ENCODE peak calls at places on chromosomes 1 and 21, in six cellular contexts. R is H9, M is heart left ventricle, Q is IMR-90, W is ascending aorta, H is right lobe of liver. A is an unnamed sample.

GRCh38 chr1:153550827-153551512 is 1.9 kb upstream of the S100A3 start:
- DNase-seq in R (peak), M (no peak), Q (no peak), W (no peak), H (no peak), A (peak)

GRCh38 chr1:158333405-158334145 is 2.2 kb upstream of the CD1B start:
- DNase-seq in R (no peak), M (no peak), Q (no peak), W (no peak), H (no peak), A (no peak)

GRCh38 chr1:224509881-224510280 is 75.3 kb upstream of the WDR26 start:
- DNase-seq in R (no peak), M (no peak), Q (peak), W (no peak), H (no peak), A (no peak)

GRCh38 chr1:150066838-150067183 is 765 bp upstream of the VPS45 start:
- DNase-seq in R (peak), M (peak), Q (no peak), W (no peak), H (peak), A (peak)

GRCh38 chr1:12595839-12596821 is 21.9 kb downstream of the DHRS3 start:
- DNase-seq in R (peak), M (peak), Q (peak), W (peak), H (peak), A (peak)

GRCh38 chr1:217660353-217661062 is 29.4 kb downstream of the SPATA17 start:
- DNase-seq in R (no peak), M (no peak), Q (peak), W (no peak), H (no peak), A (no peak)

GRCh38 chr1:204321665-204322064 is 38.1 kb downstream of the PLEKHA6 start:
- DNase-seq in R (no peak), M (no peak), Q (peak), W (no peak), H (no peak), A (no peak)

GRCh38 chr1:26799479-26800133 is 11.9 kb downstream of the PIGV start:
- DNase-seq in R (no peak), M (peak), Q (peak), W (no peak), H (peak), A (no peak)

GRCh38 chr1:7430646-7431045 is 340.4 kb upstream of the VAMP3 start:
- DNase-seq in R (no peak), M (peak), Q (no peak), W (no peak), H (no peak), A (no peak)

GRCh38 chr1:178531897-178532296 is 19.0 kb downstream of the TEX35 start:
- DNase-seq in R (peak), M (no peak), Q (no peak), W (no peak), H (no peak), A (no peak)

GRCh38 chr1:160489513-160490261 is 33.4 kb downstream of the SLAMF6 start:
- DNase-seq in R (no peak), M (no peak), Q (no peak), W (no peak), H (no peak), A (no peak)

GRCh38 chr1:15244813-15245212 is 2.2 kb upstream of the FHAD1 start:
- DNase-seq in R (no peak), M (no peak), Q (no peak), W (no peak), H (no peak), A (no peak)

GRCh38 chr1:168114845-168115244 is 21.9 kb downstream of the GPR161 start:
- DNase-seq in R (no peak), M (no peak), Q (no peak), W (no peak), H (no peak), A (no peak)

GRCh38 chr1:168110896-168111545 is 25.7 kb downstream of the GPR161 start:
- DNase-seq in R (peak), M (no peak), Q (no peak), W (no peak), H (no peak), A (no peak)

GRCh38 chr1:168116327-168116799 is 20.4 kb downstream of the GPR161 start:
- DNase-seq in R (no peak), M (no peak), Q (no peak), W (no peak), H (no peak), A (peak)

DNA sequence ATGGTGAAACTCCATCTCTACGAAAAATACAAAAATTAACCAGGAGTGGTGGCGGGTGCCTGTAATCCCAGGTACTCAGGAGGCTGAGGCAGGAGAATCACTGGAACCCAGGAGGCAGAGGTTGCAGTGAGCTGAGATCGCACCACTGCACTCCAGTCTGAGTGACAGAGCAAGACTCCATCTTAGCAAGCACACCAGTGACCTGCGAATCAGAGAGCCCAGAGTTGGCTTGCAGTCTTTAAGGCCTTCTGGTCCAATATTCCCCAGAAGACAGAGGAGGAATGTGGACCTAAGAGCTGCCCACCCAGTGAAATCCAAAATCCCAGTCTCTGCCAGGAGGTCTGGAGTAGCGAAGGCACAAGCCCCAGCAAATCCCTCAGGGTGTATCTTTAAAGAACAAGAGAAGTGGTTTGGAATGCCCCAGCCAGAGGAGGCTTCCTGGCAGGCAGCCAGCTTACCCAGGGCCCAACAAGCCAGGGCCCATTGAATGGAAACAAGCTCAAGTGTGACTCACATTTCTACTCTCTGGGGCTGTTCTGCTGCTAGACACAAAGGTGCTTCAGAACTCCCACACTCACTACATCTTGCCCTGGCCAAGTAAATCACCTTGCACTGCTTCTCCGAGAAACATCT is 23.9 kb downstream of the GPR161 start:
- DNase-seq in R (no peak), M (no peak), Q (peak), W (no peak), H (no peak), A (no peak)
- H3K27ac ChIP-seq in R (no peak), M (no peak), Q (no peak), W (peak), H (no peak), A (no peak)

GRCh38 chr21:33229776-33230517 is at the start of gene IFNAR2:
- DNase-seq in R (peak), M (peak), Q (peak), W (no peak), H (peak), A (peak)

GRCh38 chr21:33229099-33229775 is 501 bp upstream of the IFNAR2 start:
- DNase-seq in R (no peak), M (no peak), Q (no peak), W (no peak), H (no peak), A (no peak)

GRCh38 chr21:33232640-33233039 is 2.9 kb downstream of the IFNAR2 start:
- DNase-seq in R (no peak), M (no peak), Q (no peak), W (no peak), H (no peak), A (no peak)

GRCh38 chr21:33231526-33231925 is 1.8 kb downstream of the IFNAR2 start:
- DNase-seq in R (no peak), M (no peak), Q (no peak), W (no peak), H (no peak), A (no peak)

DNA sequence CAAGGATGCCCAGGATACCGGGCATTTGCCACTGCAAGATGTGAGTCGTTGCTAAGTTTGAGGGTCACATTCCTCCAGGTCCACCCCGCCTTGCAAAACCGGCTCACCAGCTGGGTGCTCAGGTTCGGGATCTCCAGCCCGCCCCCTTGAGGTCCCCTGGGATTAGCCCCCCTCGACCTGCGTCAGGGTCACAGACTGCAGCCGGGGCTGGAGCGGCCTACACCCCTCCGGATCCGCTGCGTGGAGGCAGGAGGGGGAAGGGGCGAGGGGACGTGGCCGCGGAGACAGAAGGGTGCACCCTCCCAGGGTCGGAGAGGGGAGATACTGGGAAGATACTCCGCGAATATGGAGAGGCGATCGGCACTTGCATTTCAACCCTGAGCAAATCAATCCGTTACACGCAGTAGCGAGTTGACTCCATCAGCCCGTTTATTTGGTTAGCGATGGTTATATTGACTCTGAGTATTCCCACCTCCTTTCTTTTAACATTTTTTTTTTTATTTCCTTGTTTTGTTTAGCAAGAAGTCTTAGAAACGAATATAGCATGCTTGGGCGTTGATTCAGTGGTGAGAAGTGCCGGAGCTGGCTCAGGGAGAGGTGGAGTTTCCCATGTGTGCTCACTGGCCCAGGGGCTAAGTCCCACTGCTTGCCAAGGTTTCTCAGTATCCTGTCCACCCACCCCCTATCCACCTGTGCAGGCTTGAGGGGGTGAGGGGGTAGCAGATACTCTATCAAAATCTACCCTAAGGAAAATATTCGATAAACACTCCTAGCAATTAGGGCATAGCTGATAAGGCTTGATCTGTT is 983 bp downstream of the IFNAR2 start:
- DNase-seq in R (peak), M (peak), Q (peak), W (no peak), H (peak), A (peak)
- TF ChIP-seq CTCF in R (peak), M (no peak), Q (peak), W (no peak), H (no peak), A (no peak)

DNA sequence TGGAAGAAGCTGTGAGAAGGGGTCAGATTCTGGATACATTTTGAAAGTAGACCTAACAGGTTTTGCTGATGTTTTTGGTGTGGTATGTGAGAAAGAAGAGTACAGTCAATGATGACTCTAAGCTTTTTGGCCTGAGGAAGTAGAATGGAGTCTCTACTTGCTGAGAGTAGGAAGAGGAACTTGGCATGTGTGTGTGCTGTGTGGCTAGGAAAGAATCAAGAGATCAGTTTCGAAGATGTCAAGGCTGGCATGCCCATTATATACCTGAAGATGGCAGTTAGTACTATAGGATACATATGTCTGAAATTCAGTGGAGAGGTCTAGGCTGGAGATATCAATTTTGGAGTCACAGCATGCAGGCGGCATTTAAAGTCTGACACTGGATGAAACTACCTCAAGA is 64.4 kb downstream of the MAB21L3 start:
- DNase-seq in R (no peak), M (no peak), Q (no peak), W (no peak), H (no peak), A (no peak)
- H3K27ac ChIP-seq in R (no peak), M (no peak), Q (no peak), W (no peak), H (no peak), A (no peak)

GRCh38 chr1:119141020-119141424 is 569 bp upstream of the WARS2 start:
- DNase-seq in R (peak), M (no peak), Q (no peak), W (no peak), H (no peak), A (no peak)
- TF ChIP-seq CTCF in R (peak), M (no peak), Q (peak), W (no peak), H (no peak), A (no peak)

DNA sequence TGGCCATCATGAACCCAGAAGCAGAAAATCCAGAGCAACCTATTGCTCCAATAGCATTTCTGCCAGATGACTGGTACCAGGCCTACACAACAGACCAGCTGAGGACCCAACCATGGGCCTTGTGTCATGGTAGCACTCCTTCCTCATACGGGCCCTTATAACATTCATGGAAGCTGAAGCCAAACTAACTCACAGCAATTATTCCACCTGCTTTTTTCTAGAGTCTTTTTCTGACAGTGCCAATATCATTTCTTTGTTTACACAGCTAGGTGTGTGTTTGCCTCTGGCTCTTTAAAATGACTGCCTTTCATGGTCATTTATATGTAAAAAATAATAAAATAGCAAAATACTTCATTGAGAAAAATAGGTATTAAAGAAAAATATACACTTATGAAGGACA is 3.9 kb upstream of the WDR64 start:
- DNase-seq in R (no peak), M (no peak), Q (no peak), W (no peak), H (no peak), A (no peak)
- H3K27ac ChIP-seq in R (no peak), M (no peak), Q (no peak), W (no peak), H (no peak), A (no peak)

DNA sequence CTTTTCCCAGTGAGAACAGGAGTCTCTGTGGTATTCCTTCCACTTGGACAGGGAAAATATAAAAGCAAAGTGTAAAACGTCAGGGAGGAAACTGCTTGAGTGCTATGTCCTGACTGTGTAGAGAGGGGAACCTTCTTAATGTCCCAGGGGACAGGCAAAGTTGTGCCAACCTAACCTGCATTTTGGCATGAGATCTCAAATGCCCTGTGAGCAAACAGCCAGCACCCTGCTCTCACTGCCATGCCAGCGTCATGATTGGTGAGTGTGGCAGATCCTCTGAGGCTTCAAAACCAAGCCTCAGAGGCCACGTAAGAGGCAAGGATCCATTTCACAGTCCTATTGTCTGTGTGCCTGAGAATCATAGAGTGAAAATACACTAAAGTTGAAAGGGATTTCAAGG is 49.7 kb upstream of the RAP1A start:
- DNase-seq in R (no peak), M (no peak), Q (no peak), W (no peak), H (no peak), A (no peak)
- TF ChIP-seq CTCF in R (no peak), M (no peak), Q (no peak), W (no peak), H (no peak), A (no peak)

GRCh38 chr1:8822383-8823294 is 5.2 kb upstream of the RERE start:
- DNase-seq in R (no peak), M (no peak), Q (peak), W (no peak), H (no peak), A (no peak)
- H3K27ac ChIP-seq in R (no peak), M (no peak), Q (no peak), W (no peak), H (no peak), A (peak)

GRCh38 chr1:1376551-1377226 is 1.7 kb upstream of the AURKAIP1 start:
- DNase-seq in R (no peak), M (no peak), Q (no peak), W (no peak), H (no peak), A (no peak)

GRCh38 chr1:1373493-1374067 is 1.4 kb downstream of the AURKAIP1 start:
- DNase-seq in R (no peak), M (peak), Q (no peak), W (no peak), H (peak), A (no peak)

GRCh38 chr1:1374068-1374860 is 743 bp downstream of the AURKAIP1 start:
- DNase-seq in R (no peak), M (peak), Q (no peak), W (no peak), H (peak), A (peak)

GRCh38 chr1:1373051-1373450 is 2.0 kb downstream of the AURKAIP1 start:
- DNase-seq in R (no peak), M (no peak), Q (no peak), W (no peak), H (no peak), A (no peak)

DNA sequence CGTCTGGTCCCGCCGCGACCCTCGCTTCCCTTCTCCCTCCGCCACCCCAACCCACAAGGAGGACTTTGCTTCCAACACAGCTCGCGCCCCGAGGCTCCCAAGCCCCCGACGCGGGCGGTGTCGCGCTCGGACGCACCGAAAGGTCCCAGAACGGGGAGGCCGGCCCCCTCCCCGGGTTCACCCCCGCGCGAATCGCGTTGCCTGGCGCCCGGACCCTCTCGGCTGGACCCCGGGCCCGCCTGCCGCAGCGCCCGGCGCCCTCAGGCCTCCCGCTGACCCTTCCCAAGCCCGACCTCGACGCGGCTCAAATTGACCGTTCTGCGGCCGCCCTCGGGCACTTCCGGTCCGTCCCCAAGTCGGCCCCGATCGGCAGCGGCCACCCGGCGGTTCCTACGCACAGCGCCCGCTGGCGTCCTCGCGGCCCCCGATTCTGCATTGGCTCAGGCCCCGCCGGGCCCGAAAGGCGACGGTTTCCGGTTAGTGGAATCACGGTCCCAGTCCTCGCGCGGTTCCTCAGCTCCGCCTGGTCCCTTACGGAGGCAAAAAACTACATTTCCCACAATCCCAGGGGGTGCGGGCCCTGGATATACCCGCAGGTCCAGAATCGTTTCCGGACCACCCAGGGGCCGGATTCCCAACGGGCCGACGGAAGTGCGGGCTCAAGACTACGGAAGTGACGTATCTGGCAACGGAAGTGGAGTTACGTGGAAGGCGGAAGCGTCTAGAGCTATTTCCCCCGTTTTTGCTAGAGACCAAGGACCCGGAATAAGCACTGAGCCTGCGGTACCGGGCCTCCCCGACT is at the start of gene AURKAIP1:
- DNase-seq in R (peak), M (peak), Q (peak), W (peak), H (peak), A (peak)
- TF ChIP-seq CTCF in R (peak), M (no peak), Q (peak), W (no peak), H (peak), A (peak)

DNA sequence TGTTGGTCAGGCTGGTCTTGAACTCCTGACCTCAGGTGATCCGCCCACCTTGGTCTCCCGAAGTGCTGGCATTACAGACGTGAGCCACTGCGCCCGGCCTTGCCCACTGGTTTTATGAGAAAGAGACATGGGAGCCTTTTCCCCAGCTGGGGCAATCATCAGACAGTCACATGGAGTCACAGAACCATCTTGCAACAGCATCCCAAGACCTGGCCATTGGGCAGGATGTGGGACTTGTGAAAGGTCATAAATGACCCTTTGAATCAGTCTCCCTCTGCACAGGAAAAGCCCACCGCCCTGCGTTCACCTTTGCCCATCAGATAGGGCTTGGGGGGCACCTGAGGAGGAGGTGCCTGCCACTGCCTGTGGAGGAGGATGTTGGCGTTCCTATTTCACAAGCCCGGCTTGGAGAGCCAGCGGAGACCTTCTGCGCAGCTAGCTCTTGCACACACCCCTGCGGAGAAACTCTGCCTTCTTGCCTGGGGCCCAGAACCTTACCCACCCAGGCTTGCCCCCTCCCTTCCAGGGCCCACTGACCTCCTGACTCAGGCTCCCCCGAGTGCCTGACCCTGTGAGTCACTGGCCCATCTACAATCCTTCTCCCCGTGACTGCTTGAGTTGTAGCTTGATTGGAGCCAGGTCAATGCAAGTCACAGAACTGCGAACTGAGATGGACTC is 3.6 kb downstream of the HES2 start:
- DNase-seq in R (no peak), M (no peak), Q (no peak), W (no peak), H (no peak), A (no peak)
- H3K27ac ChIP-seq in R (no peak), M (no peak), Q (no peak), W (no peak), H (no peak), A (no peak)